ENCODE peak calls at places on chromosome 1, in nine cellular contexts. E is ELF-1; G is NCI-H1092; D is memory B cell; H is NAMALWA; Q is caudate nucleus; M is T follicular helper cell; Y is central memory CD4-positive, alpha-beta T cell; I is non-pigmented ciliary epithelial cell. V is an unnamed sample.

GRCh38 chr1:9886063-9886742 is 23.9 kb downstream of the CTNNBIP1 start:
- DNase-seq in E (no peak), G (no peak), D (no peak), H (no peak), Q (no peak), M (no peak), Y (no peak), I (no peak), V (no peak)

GRCh38 chr1:24248859-24249258 is 61.8 kb upstream of the IFNLR1 start:
- DNase-seq in E (no peak), G (no peak), D (no peak), H (peak; percentile 34), Q (no peak), M (no peak), Y (no peak), I (no peak), V (no peak)

GRCh38 chr1:41394918-41395598 is 33.8 kb downstream of the FOXO6 start:
- DNase-seq in E (peak; percentile 78), G (no peak), D (no peak), H (no peak), Q (peak; percentile 60), M (no peak), Y (no peak), I (no peak), V (no peak)

GRCh38 chr1:71836899-71837298 is 445.4 kb downstream of the NEGR1 start:
- DNase-seq in E (no peak), G (no peak), D (no peak), H (no peak), Q (no peak), M (no peak), Y (no peak), I (no peak), V (no peak)

GRCh38 chr1:7586031-7586941 is 184.8 kb upstream of the VAMP3 start:
- DNase-seq in E (no peak), G (no peak), D (no peak), H (no peak), Q (no peak), M (no peak), Y (no peak), I (no peak), V (no peak)

GRCh38 chr1:23188434-23188884 is 19.8 kb upstream of the LUZP1 start:
- DNase-seq in E (no peak), G (no peak), D (no peak), H (no peak), Q (no peak), M (no peak), Y (no peak), I (no peak), V (no peak)

GRCh38 chr1:184160236-184160635 is 108.7 kb downstream of the TSEN15 start:
- DNase-seq in E (no peak), G (no peak), D (no peak), H (no peak), Q (no peak), M (no peak), Y (no peak), I (peak; percentile 80), V (peak; percentile 59)

GRCh38 chr1:10575616-10576015 is 100.9 kb downstream of the PEX14 start:
- DNase-seq in E (no peak), G (no peak), D (no peak), H (no peak), Q (no peak), M (no peak), Y (no peak), I (no peak), V (no peak)

GRCh38 chr1:25971044-25971881 is 26.6 kb downstream of the PAFAH2 start:
- DNase-seq in E (peak; percentile 10), G (no peak), D (no peak), H (peak; percentile 81), Q (no peak), M (no peak), Y (peak; percentile 33), I (no peak), V (no peak)

GRCh38 chr1:185244015-185244747 is 72.9 kb downstream of the IVNS1ABP start:
- DNase-seq in E (no peak), G (no peak), D (no peak), H (no peak), Q (no peak), M (no peak), Y (no peak), I (peak; percentile 75), V (peak; percentile 34)